ENCODE peak calls at places on chromosomes 7 and 10, in ten cellular contexts. P is mucosa of gallbladder, B is H9, E is occipital lobe, T is MV-4-11, L is NCI-H1417, K is mesothelial cell of epicardium, G is iris pigment epithelial cell, R is KBM-7, I is body of pancreas. D is an unnamed sample.

GRCh38 chr10:112126901-112127300 is 56.7 kb downstream of the GPAM start:
- DNase-seq in P (no peak), B (no peak), E (no peak), T (no peak), L (no peak), K (no peak), G (no peak), R (no peak), I (no peak), D (no peak)

GRCh38 chr7:40000734-40001315 is 50.8 kb downstream of the CDK13 start:
- DNase-seq in P (no peak), B (no peak), E (no peak), T (no peak), L (no peak), K (no peak), G (peak; percentile 55), R (no peak), I (no peak), D (no peak)

GRCh38 chr7:150367187-150367510 is 1.5 kb upstream of the REPIN1 start:
- DNase-seq in P (no peak), B (no peak), E (no peak), T (no peak), L (no peak), K (no peak), G (no peak), R (peak; percentile 53), I (no peak), D (peak; percentile 8)

GRCh38 chr10:27373566-27374160 is 130.4 kb upstream of the RAB18 start:
- DNase-seq in P (no peak), B (no peak), E (no peak), T (no peak), L (no peak), K (no peak), G (no peak), R (no peak), I (no peak), D (no peak)

GRCh38 chr7:17298840-17299476 is 506 bp downstream of the AHR start:
- DNase-seq in P (peak; percentile 53), B (peak; percentile 43), E (peak; percentile 19), T (no peak), L (peak; percentile 67), K (peak; percentile 31), G (no peak), R (peak; percentile 52), I (peak; percentile 63), D (peak; percentile 51)

GRCh38 chr10:132506711-132507466 is 30.7 kb upstream of the INPP5A start:
- DNase-seq in P (no peak), B (peak; percentile 14), E (no peak), T (no peak), L (no peak), K (no peak), G (peak; percentile 7), R (no peak), I (no peak), D (no peak)

GRCh38 chr10:72455889-72456588 is 101.3 kb upstream of the DNAJB12 start:
- DNase-seq in P (no peak), B (no peak), E (no peak), T (peak; percentile 52), L (no peak), K (no peak), G (peak; percentile 35), R (no peak), I (no peak), D (peak; percentile 61)

GRCh38 chr10:29534590-29534989 is 100.2 kb downstream of the SVIL start:
- DNase-seq in P (no peak), B (no peak), E (no peak), T (no peak), L (no peak), K (no peak), G (no peak), R (no peak), I (no peak), D (no peak)

GRCh38 chr7:47846117-47846836 is 102.0 kb downstream of the PKD1L1 start:
- DNase-seq in P (no peak), B (no peak), E (no peak), T (no peak), L (no peak), K (no peak), G (peak; percentile 44), R (no peak), I (no peak), D (no peak)

GRCh38 chr10:97479939-97480338 is 18.3 kb downstream of the MMS19 start:
- DNase-seq in P (no peak), B (peak; percentile 98), E (no peak), T (no peak), L (no peak), K (no peak), G (no peak), R (no peak), I (no peak), D (no peak)

GRCh38 chr7:64665980-64666674 is at the start of gene ZNF107:
- DNase-seq in P (peak; percentile 95), B (peak; percentile 81), E (peak; percentile 94), T (peak; percentile 95), L (peak; percentile 93), K (peak; percentile 61), G (peak; percentile 96), R (peak; percentile 94), I (peak; percentile 92), D (peak; percentile 98)

GRCh38 chr7:50739744-50740455 is 42.8 kb downstream of the GRB10 start:
- DNase-seq in P (no peak), B (no peak), E (no peak), T (no peak), L (no peak), K (no peak), G (no peak), R (peak; percentile 74), I (no peak), D (no peak)

GRCh38 chr10:128776617-128777016 is 650.4 kb upstream of the MKI67 start:
- DNase-seq in P (no peak), B (no peak), E (no peak), T (no peak), L (no peak), K (no peak), G (no peak), R (no peak), I (no peak), D (no peak)

GRCh38 chr10:48896756-48897437 is 42.7 kb downstream of the LRRC18 start:
- DNase-seq in P (no peak), B (no peak), E (no peak), T (no peak), L (no peak), K (no peak), G (no peak), R (no peak), I (no peak), D (no peak)

GRCh38 chr7:107069457-107069856 is 25.0 kb downstream of the PRKAR2B start:
- DNase-seq in P (no peak), B (no peak), E (peak; percentile 38), T (peak; percentile 95), L (peak; percentile 25), K (no peak), G (peak; percentile 31), R (no peak), I (no peak), D (peak; percentile 54)

GRCh38 chr10:72601144-72601543 is 24.7 kb downstream of the MICU1 start:
- DNase-seq in P (no peak), B (no peak), E (no peak), T (no peak), L (no peak), K (no peak), G (no peak), R (no peak), I (no peak), D (no peak)

GRCh38 chr10:29067161-29067560 is 221.7 kb upstream of the LYZL1 start:
- DNase-seq in P (no peak), B (no peak), E (no peak), T (no peak), L (no peak), K (no peak), G (peak; percentile 84), R (no peak), I (no peak), D (no peak)

GRCh38 chr7:49486974-49487919 is 286.2 kb upstream of the VWC2 start:
- DNase-seq in P (no peak), B (no peak), E (no peak), T (no peak), L (no peak), K (no peak), G (no peak), R (no peak), I (no peak), D (no peak)

GRCh38 chr7:31408120-31408729 is 67.7 kb upstream of the NEUROD6 start:
- DNase-seq in P (no peak), B (no peak), E (no peak), T (peak; percentile 2), L (no peak), K (no peak), G (peak; percentile 27), R (no peak), I (no peak), D (peak; percentile 2)

GRCh38 chr10:58568428-58568935 is 55.8 kb downstream of the BICC1 start:
- DNase-seq in P (no peak), B (no peak), E (no peak), T (no peak), L (no peak), K (no peak), G (no peak), R (no peak), I (no peak), D (no peak)

GRCh38 chr10:61021926-61022325 is 77.9 kb upstream of the RHOBTB1 start:
- DNase-seq in P (no peak), B (no peak), E (no peak), T (no peak), L (no peak), K (no peak), G (no peak), R (no peak), I (no peak), D (no peak)

GRCh38 chr10:21825345-21825744 is 178.2 kb downstream of the DNAJC1 start:
- DNase-seq in P (no peak), B (no peak), E (no peak), T (no peak), L (no peak), K (no peak), G (no peak), R (no peak), I (no peak), D (no peak)

GRCh38 chr7:91443862-91444261 is 179.6 kb downstream of the FZD1 start:
- DNase-seq in P (no peak), B (no peak), E (no peak), T (no peak), L (no peak), K (no peak), G (no peak), R (no peak), I (no peak), D (no peak)

GRCh38 chr10:78566216-78567135 is 502.3 kb upstream of the ZMIZ1 start:
- DNase-seq in P (no peak), B (no peak), E (no peak), T (no peak), L (no peak), K (no peak), G (no peak), R (no peak), I (no peak), D (no peak)

GRCh38 chr10:74960670-74961069 is 134.3 kb downstream of the KAT6B start:
- DNase-seq in P (no peak), B (no peak), E (no peak), T (no peak), L (no peak), K (no peak), G (peak; percentile 7), R (no peak), I (no peak), D (no peak)

GRCh38 chr10:683448-684071 is 5.9 kb downstream of the DIP2C start:
- DNase-seq in P (no peak), B (no peak), E (peak; percentile 64), T (no peak), L (no peak), K (no peak), G (peak; percentile 76), R (no peak), I (no peak), D (no peak)

GRCh38 chr7:12490941-12491340 is 79.6 kb upstream of the SCIN start:
- DNase-seq in P (no peak), B (no peak), E (no peak), T (no peak), L (no peak), K (no peak), G (no peak), R (no peak), I (no peak), D (no peak)

GRCh38 chr7:17274551-17275245 is 23.8 kb upstream of the AHR start:
- DNase-seq in P (no peak), B (no peak), E (no peak), T (peak; percentile 94), L (peak; percentile 11), K (no peak), G (peak; percentile 74), R (peak; percentile 85), I (no peak), D (peak; percentile 87)